ENCODE peak calls at places on chromosomes 6 and 20, in four cellular contexts. One of them, this sample, is unnamed.

GRCh38 chr20:63703976-63704748 is 3.6 kb downstream of the ARFRP1 start:
- DNase-seq in transverse colon: no peak
- DNase-seq in ovary: peak; percentile 36
- DNase-seq in A549: no peak
- DNase-seq in this sample: no peak

GRCh38 chr6:10256113-10256690 is 158.7 kb downstream of the TFAP2A start:
- DNase-seq in transverse colon: no peak
- DNase-seq in ovary: no peak
- DNase-seq in A549: no peak
- DNase-seq in this sample: no peak

GRCh38 chr20:5658897-5659296 is 91.3 kb upstream of the SHLD1 start:
- DNase-seq in transverse colon: peak; percentile 44
- DNase-seq in ovary: peak; percentile 76
- DNase-seq in A549: peak; percentile 90
- DNase-seq in this sample: peak; percentile 78

GRCh38 chr6:107113460-107114212 is 1.7 kb downstream of the BEND3 start:
- DNase-seq in transverse colon: peak; percentile 27
- DNase-seq in ovary: peak; percentile 52
- DNase-seq in A549: no peak
- DNase-seq in this sample: no peak

GRCh38 chr6:90003069-90003800 is 109.0 kb downstream of the GJA10 start:
- DNase-seq in transverse colon: peak; percentile 12
- DNase-seq in ovary: no peak
- DNase-seq in A549: no peak
- DNase-seq in this sample: no peak

GRCh38 chr6:138318741-138319375 is 58.8 kb upstream of the SMIM28 start:
- DNase-seq in transverse colon: no peak
- DNase-seq in ovary: no peak
- DNase-seq in A549: no peak
- DNase-seq in this sample: no peak

GRCh38 chr6:132867055-132867454 is 52.7 kb downstream of the RPS12 start:
- DNase-seq in transverse colon: no peak
- DNase-seq in ovary: no peak
- DNase-seq in A549: no peak
- DNase-seq in this sample: no peak

GRCh38 chr6:106830930-106831329 is 143.6 kb downstream of the CD24 start:
- DNase-seq in transverse colon: no peak
- DNase-seq in ovary: no peak
- DNase-seq in A549: no peak
- DNase-seq in this sample: no peak

GRCh38 chr6:12477616-12478015 is 187.5 kb downstream of the EDN1 start:
- DNase-seq in transverse colon: no peak
- DNase-seq in ovary: no peak
- DNase-seq in A549: no peak
- DNase-seq in this sample: no peak

GRCh38 chr6:3960754-3961361 is 111.7 kb downstream of the FAM50B start:
- DNase-seq in transverse colon: no peak
- DNase-seq in ovary: no peak
- DNase-seq in A549: no peak
- DNase-seq in this sample: no peak

GRCh38 chr6:144248470-144249301 is 36.4 kb upstream of the UTRN start:
- DNase-seq in transverse colon: no peak
- DNase-seq in ovary: no peak
- DNase-seq in A549: no peak
- DNase-seq in this sample: no peak

GRCh38 chr20:44204156-44204831 is 6.3 kb downstream of the OSER1 start:
- DNase-seq in transverse colon: no peak
- DNase-seq in ovary: no peak
- DNase-seq in A549: peak; percentile 87
- DNase-seq in this sample: no peak

GRCh38 chr6:110398778-110399177 is 16.6 kb downstream of the DDO start:
- DNase-seq in transverse colon: no peak
- DNase-seq in ovary: no peak
- DNase-seq in A549: no peak
- DNase-seq in this sample: no peak

GRCh38 chr20:8150591-8150990 is 18.5 kb downstream of the PLCB1 start:
- DNase-seq in transverse colon: no peak
- DNase-seq in ovary: no peak
- DNase-seq in A549: no peak
- DNase-seq in this sample: no peak

GRCh38 chr6:34233867-34234266 is 2.8 kb upstream of the HMGA1 start:
- DNase-seq in transverse colon: no peak
- DNase-seq in ovary: no peak
- DNase-seq in A549: no peak
- DNase-seq in this sample: no peak

GRCh38 chr6:34234667-34235604 is 1.7 kb upstream of the HMGA1 start:
- DNase-seq in transverse colon: peak; percentile 62
- DNase-seq in ovary: no peak
- DNase-seq in A549: no peak
- DNase-seq in this sample: peak; percentile 65

GRCh38 chr6:34237316-34237721 is 646 bp downstream of the HMGA1 start:
- DNase-seq in transverse colon: no peak
- DNase-seq in ovary: peak; percentile 55
- DNase-seq in A549: no peak
- DNase-seq in this sample: peak; percentile 50

GRCh38 chr6:34236423-34237315 is at the start of gene HMGA1:
- DNase-seq in transverse colon: peak; percentile 92
- DNase-seq in ovary: peak; percentile 78
- DNase-seq in A549: peak; percentile 90
- DNase-seq in this sample: peak; percentile 97

GRCh38 chr6:34235605-34236422 is 859 bp upstream of the HMGA1 start:
- DNase-seq in transverse colon: peak; percentile 70
- DNase-seq in ovary: peak; percentile 59
- DNase-seq in A549: peak; percentile 75
- DNase-seq in this sample: peak; percentile 82
- TF ChIP-seq POLR2A in transverse colon: peak; percentile 1
- TF ChIP-seq POLR2A in ovary: no peak
- TF ChIP-seq POLR2A in A549: peak; percentile 21
- TF ChIP-seq POLR2A in this sample: peak; percentile 47

GRCh38 chr20:18566892-18567738 is at the start of gene SMIM26:
- DNase-seq in transverse colon: peak; percentile 95
- DNase-seq in ovary: peak; percentile 95
- DNase-seq in A549: peak; percentile 96
- DNase-seq in this sample: peak; percentile 96
- TF ChIP-seq POLR2A in transverse colon: peak; percentile 57
- TF ChIP-seq POLR2A in ovary: peak; percentile 46
- TF ChIP-seq POLR2A in A549: peak; percentile 92
- TF ChIP-seq POLR2A in this sample: peak; percentile 38

GRCh38 chr6:26230336-26230735 is 134.7 kb upstream of the BTN3A2 start:
- DNase-seq in transverse colon: no peak
- DNase-seq in ovary: no peak
- DNase-seq in A549: no peak
- DNase-seq in this sample: no peak

GRCh38 chr6:26232306-26232949 is 132.6 kb upstream of the BTN3A2 start:
- DNase-seq in transverse colon: no peak
- DNase-seq in ovary: no peak
- DNase-seq in A549: no peak
- DNase-seq in this sample: no peak

GRCh38 chr6:26232950-26233607 is 131.9 kb upstream of the BTN3A2 start:
- DNase-seq in transverse colon: no peak
- DNase-seq in ovary: no peak
- DNase-seq in A549: peak; percentile 75
- DNase-seq in this sample: no peak

GRCh38 chr6:26233608-26234420 is 131.2 kb upstream of the BTN3A2 start:
- DNase-seq in transverse colon: peak; percentile 75
- DNase-seq in ovary: no peak
- DNase-seq in A549: peak; percentile 74
- DNase-seq in this sample: peak; percentile 79

DNA sequence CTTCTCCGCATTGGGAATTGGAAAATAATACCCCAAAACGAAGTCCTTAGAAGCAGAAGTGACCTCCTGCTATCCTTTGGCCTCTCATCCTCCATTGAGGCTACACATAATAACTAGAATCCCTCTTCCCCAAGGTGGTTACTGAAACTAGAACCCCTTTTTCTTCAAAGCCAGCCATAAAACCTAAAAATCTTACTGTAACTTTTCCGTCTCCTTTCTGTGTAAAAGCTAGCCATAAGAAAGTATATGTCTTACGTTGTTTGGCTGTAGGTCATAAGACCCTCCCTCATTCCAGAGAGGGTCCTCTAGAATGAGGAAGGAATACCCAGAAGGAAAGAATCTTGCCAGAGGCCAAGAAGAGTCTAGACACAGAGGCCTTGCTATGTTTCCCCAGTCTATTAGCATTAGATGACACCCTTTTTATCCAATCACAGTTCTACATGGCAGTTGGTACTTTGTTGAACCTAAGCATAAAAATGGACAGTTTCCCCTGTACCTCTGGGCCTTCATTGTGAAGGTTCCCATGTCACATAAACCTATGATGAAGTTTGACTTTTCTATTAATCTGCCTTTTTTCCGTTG is 133.9 kb upstream of the BTN3A2 start:
- DNase-seq in transverse colon: no peak
- DNase-seq in ovary: no peak
- DNase-seq in A549: no peak
- DNase-seq in this sample: no peak
- TF ChIP-seq POLR2A in transverse colon: no peak
- TF ChIP-seq POLR2A in ovary: no peak
- TF ChIP-seq POLR2A in A549: no peak
- TF ChIP-seq POLR2A in this sample: no peak

GRCh38 chr6:52516269-52516668 is 60.6 kb downstream of the TRAM2 start:
- DNase-seq in transverse colon: no peak
- DNase-seq in ovary: no peak
- DNase-seq in A549: no peak
- DNase-seq in this sample: no peak

GRCh38 chr6:52519618-52520017 is 57.2 kb downstream of the TRAM2 start:
- DNase-seq in transverse colon: no peak
- DNase-seq in ovary: no peak
- DNase-seq in A549: no peak
- DNase-seq in this sample: no peak

GRCh38 chr6:52518279-52518944 is 58.4 kb downstream of the TRAM2 start:
- DNase-seq in transverse colon: no peak
- DNase-seq in ovary: no peak
- DNase-seq in A549: no peak
- DNase-seq in this sample: no peak

GRCh38 chr6:52516943-52517342 is 59.9 kb downstream of the TRAM2 start:
- DNase-seq in transverse colon: no peak
- DNase-seq in ovary: no peak
- DNase-seq in A549: no peak
- DNase-seq in this sample: no peak

GRCh38 chr6:52517502-52518278 is 59.2 kb downstream of the TRAM2 start:
- DNase-seq in transverse colon: peak; percentile 76
- DNase-seq in ovary: peak; percentile 90
- DNase-seq in A549: peak; percentile 78
- DNase-seq in this sample: peak; percentile 86
- TF ChIP-seq POLR2A in transverse colon: peak; percentile 17
- TF ChIP-seq POLR2A in ovary: peak; percentile 45
- TF ChIP-seq POLR2A in A549: no peak
- TF ChIP-seq POLR2A in this sample: no peak

GRCh38 chr6:31736768-31737314 is 511 bp upstream of the CLIC1 start:
- DNase-seq in transverse colon: peak; percentile 26
- DNase-seq in ovary: no peak
- DNase-seq in A549: no peak
- DNase-seq in this sample: no peak

GRCh38 chr6:31734247-31734702 is 2.1 kb downstream of the CLIC1 start:
- DNase-seq in transverse colon: no peak
- DNase-seq in ovary: no peak
- DNase-seq in A549: no peak
- DNase-seq in this sample: no peak

GRCh38 chr6:31734703-31735500 is 1.4 kb downstream of the CLIC1 start:
- DNase-seq in transverse colon: peak; percentile 84
- DNase-seq in ovary: peak; percentile 57
- DNase-seq in A549: peak; percentile 59
- DNase-seq in this sample: peak; percentile 81

GRCh38 chr6:31737315-31738047 is 1.2 kb upstream of the CLIC1 start:
- DNase-seq in transverse colon: peak; percentile 52
- DNase-seq in ovary: no peak
- DNase-seq in A549: peak; percentile 43
- DNase-seq in this sample: no peak

GRCh38 chr6:31736026-31736767 is at the start of gene CLIC1:
- DNase-seq in transverse colon: peak; percentile 93
- DNase-seq in ovary: peak; percentile 89
- DNase-seq in A549: peak; percentile 78
- DNase-seq in this sample: peak; percentile 88
- TF ChIP-seq POLR2A in transverse colon: peak; percentile 98
- TF ChIP-seq POLR2A in ovary: peak; percentile 97
- TF ChIP-seq POLR2A in A549: peak; percentile 75
- TF ChIP-seq POLR2A in this sample: peak; percentile 98

GRCh38 chr6:42075159-42075838 is 25.0 kb downstream of the TAF8 start:
- DNase-seq in transverse colon: peak; percentile 84
- DNase-seq in ovary: peak; percentile 87
- DNase-seq in A549: peak; percentile 62
- DNase-seq in this sample: peak; percentile 87
- TF ChIP-seq POLR2A in transverse colon: no peak
- TF ChIP-seq POLR2A in ovary: no peak
- TF ChIP-seq POLR2A in A549: no peak
- TF ChIP-seq POLR2A in this sample: no peak

DNA sequence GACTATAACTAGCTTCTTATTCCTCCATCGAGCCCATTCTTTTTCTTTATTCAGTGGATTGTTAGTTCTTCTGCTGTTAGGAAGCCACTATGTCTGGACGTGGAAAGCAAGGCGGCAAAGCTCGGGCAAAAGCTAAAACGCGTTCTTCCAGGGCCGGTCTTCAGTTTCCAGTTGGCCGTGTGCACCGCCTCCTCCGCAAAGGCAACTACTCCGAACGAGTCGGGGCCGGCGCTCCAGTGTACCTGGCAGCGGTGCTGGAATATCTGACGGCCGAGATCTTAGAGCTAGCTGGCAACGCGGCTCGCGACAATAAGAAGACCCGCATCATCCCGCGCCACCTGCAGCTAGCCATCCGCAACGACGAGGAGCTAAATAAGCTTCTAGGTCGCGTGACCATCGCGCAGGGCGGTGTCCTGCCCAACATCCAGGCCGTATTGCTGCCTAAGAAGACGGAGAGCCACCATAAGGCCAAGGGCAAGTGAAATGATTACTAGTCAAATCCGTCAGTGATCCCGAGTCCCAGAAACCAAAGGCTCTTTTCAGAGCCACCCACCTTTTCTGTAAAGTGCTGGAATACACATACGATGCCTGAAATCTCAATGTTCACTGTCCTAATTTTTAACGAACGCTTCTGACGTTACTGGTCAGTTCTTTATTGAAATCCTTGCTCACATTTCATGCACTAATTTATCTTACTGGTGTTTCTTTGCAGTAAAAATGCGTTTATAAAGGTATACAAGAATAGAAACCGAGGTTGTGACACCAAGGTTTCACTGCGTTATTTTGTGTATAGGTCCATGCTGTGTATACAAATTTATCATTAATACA is 129.9 kb downstream of the HFE start:
- DNase-seq in transverse colon: peak; percentile 90
- DNase-seq in ovary: peak; percentile 88
- DNase-seq in A549: no peak
- DNase-seq in this sample: peak; percentile 82
- TF ChIP-seq POLR2A in transverse colon: peak; percentile 97
- TF ChIP-seq POLR2A in ovary: peak; percentile 17
- TF ChIP-seq POLR2A in A549: no peak
- TF ChIP-seq POLR2A in this sample: no peak

DNA sequence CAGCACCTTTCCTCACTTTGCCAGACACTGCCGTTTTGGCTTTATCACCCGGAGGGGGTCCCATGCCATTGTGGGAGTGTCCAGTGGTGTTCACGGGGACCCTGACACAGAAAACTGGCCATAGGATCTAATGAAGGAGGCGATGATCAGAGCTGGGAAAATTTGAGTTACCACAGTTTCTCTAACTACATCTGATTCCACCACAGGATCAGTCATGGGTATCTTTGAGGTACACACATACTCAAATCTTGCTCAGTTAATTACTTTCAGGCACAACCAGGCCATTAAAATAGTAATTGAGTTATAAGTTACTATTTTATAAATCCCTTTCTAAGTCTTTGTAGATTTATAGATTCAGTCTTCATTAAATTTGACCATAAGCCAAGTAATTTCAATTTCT is 215.1 kb downstream of the PRL start:
- DNase-seq in transverse colon: no peak
- DNase-seq in ovary: no peak
- DNase-seq in A549: no peak
- DNase-seq in this sample: no peak
- TF ChIP-seq POLR2A in transverse colon: no peak
- TF ChIP-seq POLR2A in ovary: no peak
- TF ChIP-seq POLR2A in A549: no peak
- TF ChIP-seq POLR2A in this sample: no peak